ENCODE peak calls at places on chromosomes 13 and 19, in five cellular contexts. I, F, U, Q and K are unnamed samples.

GRCh38 chr13:30307194-30307965 is at the start of gene KATNAL1:
- DNase-seq in I (peak), F (peak), U (peak), Q (peak), K (peak)

GRCh38 chr19:50333737-50334617 is 4.8 kb upstream of the KCNC3 start:
- DNase-seq in I (peak), F (peak), U (peak), Q (no peak), K (no peak)

GRCh38 chr19:42989851-42990250 is 36.4 kb downstream of the PSG11 start:
- DNase-seq in I (no peak), F (no peak), U (peak), Q (no peak), K (no peak)

GRCh38 chr19:54937926-54938325 is 9.4 kb downstream of the NLRP7 start:
- DNase-seq in I (no peak), F (no peak), U (no peak), Q (no peak), K (no peak)

GRCh38 chr13:45082964-45083363 is 37.3 kb upstream of the GTF2F2 start:
- DNase-seq in I (no peak), F (no peak), U (no peak), Q (no peak), K (no peak)

GRCh38 chr13:49210114-49210513 is 10.0 kb upstream of the MLNR start:
- DNase-seq in I (no peak), F (no peak), U (no peak), Q (no peak), K (no peak)

GRCh38 chr19:42135836-42136235 is 3.6 kb upstream of the POU2F2 start:
- DNase-seq in I (no peak), F (no peak), U (no peak), Q (no peak), K (no peak)

GRCh38 chr19:15871570-15871969 is 26.3 kb downstream of the CYP4F2 start:
- DNase-seq in I (no peak), F (no peak), U (no peak), Q (no peak), K (no peak)

GRCh38 chr19:51096473-51097165 is 11.6 kb downstream of the CTU1 start:
- DNase-seq in I (no peak), F (no peak), U (peak), Q (no peak), K (no peak)

GRCh38 chr19:18002347-18002850 is 5.6 kb upstream of the ARRDC2 start:
- DNase-seq in I (no peak), F (no peak), U (no peak), Q (peak), K (no peak)

GRCh38 chr19:13132471-13133166 is 14.6 kb downstream of the NACC1 start:
- DNase-seq in I (peak), F (no peak), U (no peak), Q (no peak), K (peak)

GRCh38 chr13:113150545-113151365 is 7.7 kb upstream of the PROZ start:
- DNase-seq in I (no peak), F (no peak), U (no peak), Q (no peak), K (no peak)

GRCh38 chr19:2627319-2627829 is 75.1 kb downstream of the GNG7 start:
- DNase-seq in I (peak), F (peak), U (no peak), Q (peak), K (peak)